ENCODE peak calls at places on chromosome 5, in five cellular contexts. V is stimulated activated CD8-positive, alpha-beta memory T cell treated with anti-CD3 and anti-CD28 coated beads, Interleukin-7, amount 100 ng/mL, for 24 hours; H is KG1; Q is pancreas; U is activated T-cell treated with anti-CD3 and anti-CD28 coated beads, Interleukin-2, amount 50 U/mL, for 24 hours. R is an unnamed sample.

GRCh38 chr5:34695275-34696032 is 39.3 kb downstream of the RAI14 start:
- DNase-seq in V (no peak), H (no peak), Q (no peak), U (no peak), R (no peak)

GRCh38 chr5:98775962-98776687 is 2.7 kb downstream of the RGMB start:
- DNase-seq in V (no peak), H (no peak), Q (no peak), U (no peak), R (peak)

GRCh38 chr5:142925795-142926194 is 155.6 kb downstream of the ARHGAP26 start:
- DNase-seq in V (no peak), H (no peak), Q (peak), U (no peak), R (peak)

GRCh38 chr5:14450055-14450524 is 131.5 kb upstream of the OTULINL start:
- DNase-seq in V (no peak), H (no peak), Q (no peak), U (no peak), R (no peak)

GRCh38 chr5:55582256-55582655 is 47.5 kb upstream of the PLPP1 start:
- DNase-seq in V (no peak), H (no peak), Q (no peak), U (no peak), R (no peak)

GRCh38 chr5:87113848-87114247 is 153.8 kb upstream of the RASA1 start:
- DNase-seq in V (no peak), H (no peak), Q (no peak), U (no peak), R (peak)

GRCh38 chr5:178371362-178372090 is 138.9 kb upstream of the PHYKPL start:
- DNase-seq in V (no peak), H (no peak), Q (no peak), U (no peak), R (no peak)

GRCh38 chr5:169637856-169638190 is 748 bp downstream of the DOCK2 start:
- DNase-seq in V (peak), H (peak), Q (no peak), U (peak), R (no peak)

GRCh38 chr5:132007399-132008162 is 3.9 kb downstream of the ACSL6 start:
- DNase-seq in V (peak), H (peak), Q (peak), U (peak), R (peak)

GRCh38 chr5:110105692-110106091 is 416.0 kb downstream of the MAN2A1 start:
- DNase-seq in V (no peak), H (no peak), Q (peak), U (no peak), R (peak)

GRCh38 chr5:20360243-20360642 is 372.2 kb upstream of the CDH18 start:
- DNase-seq in V (no peak), H (no peak), Q (peak), U (no peak), R (no peak)

GRCh38 chr5:159310492-159310891 is 19.8 kb downstream of the IL12B start:
- DNase-seq in V (no peak), H (no peak), Q (no peak), U (peak), R (peak)

GRCh38 chr5:94830520-94830919 is 212.1 kb downstream of the SLF1 start:
- DNase-seq in V (no peak), H (no peak), Q (no peak), U (no peak), R (peak)

GRCh38 chr5:54703091-54703490 is 185.5 kb downstream of the SNX18 start:
- DNase-seq in V (no peak), H (no peak), Q (no peak), U (no peak), R (peak)

GRCh38 chr5:114581136-114581535 is 219.3 kb downstream of the KCNN2 start:
- DNase-seq in V (no peak), H (no peak), Q (no peak), U (no peak), R (no peak)

GRCh38 chr5:42396111-42396510 is 27.1 kb upstream of the GHR start:
- DNase-seq in V (no peak), H (no peak), Q (no peak), U (no peak), R (no peak)

GRCh38 chr5:88979717-88980116 is 96.7 kb upstream of the MEF2C start:
- DNase-seq in V (no peak), H (no peak), Q (no peak), U (no peak), R (no peak)

GRCh38 chr5:5770825-5771224 is 348.3 kb downstream of the ICE1 start:
- DNase-seq in V (no peak), H (no peak), Q (no peak), U (no peak), R (no peak)

R was measured in bronchial epithelial cell.